ENCODE peak calls at places on chromosomes 3 and 15, in six cellular contexts. Z, I, L, D, G and T are unnamed samples.

GRCh38 chr3:195302436-195302835 is 31.5 kb upstream of the XXYLT1 start:
- DNase-seq in D (no peak), I (peak), L (peak), G (no peak), Z (no peak), T (peak)

GRCh38 chr3:36124118-36124796 is 256.0 kb upstream of the STAC start:
- DNase-seq in I (no peak), L (peak), G (peak), D (peak), Z (no peak), T (peak)

GRCh38 chr15:100537326-100537725 is 8.6 kb upstream of the CERS3 start:
- DNase-seq in L (no peak), D (no peak), G (no peak), I (no peak), Z (peak), T (no peak)

GRCh38 chr15:38134252-38134651 is 118.4 kb upstream of the SPRED1 start:
- DNase-seq in L (no peak), G (no peak), I (no peak), D (no peak), Z (no peak), T (no peak)

GRCh38 chr3:188468672-188469071 is 314.7 kb downstream of the LPP start:
- DNase-seq in G (no peak), Z (no peak), D (no peak), L (peak), I (no peak), T (peak)

GRCh38 chr15:94053626-94054025 is 177.7 kb upstream of the MCTP2 start:
- DNase-seq in I (no peak), D (no peak), L (no peak), G (no peak), Z (no peak), T (no peak)

GRCh38 chr3:159787794-159788205 is 200.8 kb upstream of the IL12A start:
- DNase-seq in D (no peak), Z (no peak), L (no peak), G (no peak), I (peak), T (no peak)

GRCh38 chr3:33749546-33750215 is 31.6 kb upstream of the CLASP2 start:
- DNase-seq in G (no peak), I (peak), L (peak), Z (no peak), D (no peak), T (no peak)

GRCh38 chr15:49978171-49978570 is 140.9 kb downstream of the ATP8B4 start:
- DNase-seq in I (no peak), Z (no peak), D (no peak), L (no peak), G (no peak), T (no peak)

GRCh38 chr3:189342811-189343210 is 171.0 kb downstream of the TPRG1 start:
- DNase-seq in Z (no peak), D (no peak), G (no peak), I (no peak), L (no peak), T (no peak)

GRCh38 chr3:8757551-8758518 is 11.6 kb downstream of the OXTR start:
- DNase-seq in D (no peak), L (peak), Z (no peak), I (no peak), G (no peak), T (peak)

GRCh38 chr3:194497799-194498575 is 11.2 kb upstream of the ATP13A3 start:
- DNase-seq in L (no peak), D (peak), G (no peak), I (no peak), Z (no peak), T (no peak)

GRCh38 chr3:53255360-53255774 is 455 bp downstream of the TKT start:
- DNase-seq in I (no peak), Z (no peak), L (no peak), D (no peak), G (no peak), T (no peak)

GRCh38 chr3:88123526-88123925 is 26.2 kb upstream of the C3orf38 start:
- DNase-seq in Z (no peak), I (no peak), G (no peak), L (no peak), D (no peak), T (no peak)

GRCh38 chr3:57999423-58000115 is 8.7 kb upstream of the FLNB start:
- DNase-seq in Z (no peak), I (no peak), L (no peak), G (no peak), D (no peak), T (no peak)

GRCh38 chr15:69991493-69991892 is 106.2 kb downstream of the TLE3 start:
- DNase-seq in Z (no peak), D (no peak), I (no peak), L (no peak), G (no peak), T (no peak)

GRCh38 chr3:177127008-177127407 is 70.3 kb downstream of the TBL1XR1 start:
- DNase-seq in D (no peak), Z (no peak), I (no peak), G (no peak), L (no peak), T (no peak)

GRCh38 chr3:183315739-183316138 is 62.7 kb downstream of the B3GNT5 start:
- DNase-seq in I (no peak), L (no peak), D (no peak), Z (no peak), G (no peak), T (no peak)